ENCODE peak calls at places on chromosomes 2 and 18, in four cellular contexts. V is right atrium auricular region, E is fibroblast of mammary gland, A is cardiac fibroblast. C is an unnamed sample.
A peak's percentile ranks its signal among the peaks of the same experiment; 100 is the strongest.

GRCh38 chr2:30385327-30385726 is 61.7 kb upstream of the LCLAT1 start:
- DNase-seq in V (no peak), E (peak; percentile 48), A (peak; percentile 49), C (no peak)

GRCh38 chr2:78546843-78547242 is 478.7 kb upstream of the REG3G start:
- DNase-seq in V (no peak), E (no peak), A (no peak), C (no peak)

GRCh38 chr2:105827351-105828096 is 82.8 kb downstream of the NCK2 start:
- DNase-seq in V (no peak), E (no peak), A (no peak), C (no peak)

GRCh38 chr2:222882484-222882928 is 21.7 kb downstream of the ACSL3 start:
- DNase-seq in V (no peak), E (no peak), A (no peak), C (no peak)

GRCh38 chr18:36412778-36413177 is 115.3 kb downstream of the FHOD3 start:
- DNase-seq in V (no peak), E (peak; percentile 50), A (peak; percentile 56), C (no peak)

GRCh38 chr2:223442874-223443273 is 159.3 kb downstream of the SCG2 start:
- DNase-seq in V (no peak), E (no peak), A (no peak), C (peak; percentile 29)

GRCh38 chr2:232523682-232524597 is 2.0 kb upstream of the CHRND start:
- DNase-seq in V (no peak), E (peak; percentile 25), A (peak; percentile 37), C (no peak)

GRCh38 chr18:9474103-9474982 is 970 bp upstream of the RALBP1 start:
- DNase-seq in V (no peak), E (peak; percentile 77), A (no peak), C (no peak)

GRCh38 chr2:10911291-10912075 is at the start of gene KCNF1:
- DNase-seq in V (no peak), E (peak; percentile 56), A (peak; percentile 60), C (no peak)

GRCh38 chr18:73614812-73615211 is 532.8 kb downstream of the FBXO15 start:
- DNase-seq in V (no peak), E (peak; percentile 84), A (peak; percentile 75), C (peak; percentile 77)

GRCh38 chr18:741931-742512 is 29.6 kb upstream of the ENOSF1 start:
- DNase-seq in V (no peak), E (peak; percentile 64), A (peak; percentile 71), C (peak; percentile 4)

DNA sequence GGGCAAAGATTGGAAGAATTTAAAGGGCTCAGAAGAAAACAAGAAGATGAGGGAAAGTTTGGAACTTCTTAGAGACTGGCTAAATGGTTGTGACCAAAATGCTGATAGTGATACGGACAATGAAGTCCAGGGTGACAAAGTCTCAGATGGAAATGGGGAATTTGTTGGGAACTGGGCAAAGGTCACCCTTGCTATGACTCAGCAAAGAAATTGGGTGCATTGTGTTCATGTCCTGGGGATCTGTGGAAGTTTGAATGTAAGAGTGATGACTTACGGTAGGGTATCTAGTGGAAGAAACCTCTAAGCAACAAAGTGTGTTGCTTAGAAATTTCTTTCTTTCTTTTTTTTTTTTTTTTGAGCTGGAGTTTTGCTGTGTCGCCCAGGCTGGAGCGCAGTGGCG is 6.0 kb upstream of the IL1A start:
- DNase-seq in V (no peak), E (no peak), A (no peak), C (no peak)
- TF ChIP-seq CTCF in V (no peak), E (no peak), A (no peak), C (no peak)

GRCh38 chr2:227889336-227889735 is 17.9 kb downstream of the DAW1 start:
- DNase-seq in V (no peak), E (no peak), A (no peak), C (no peak)
- H3K4me3 ChIP-seq in V (no peak overlapping the region), E (no peak overlapping the region), A (no peak overlapping the region), C (no peak overlapping the region)

GRCh38 chr2:61176755-61177726 is 15.1 kb downstream of the C2orf74 start:
- DNase-seq in V (peak; percentile 88), E (peak; percentile 85), A (peak; percentile 92), C (no peak)
- TF ChIP-seq CTCF in V (peak; percentile 36), E (no peak), A (no peak), C (peak; percentile 19)

GRCh38 chr2:196169521-196169920 is 1.9 kb downstream of the STK17B start:
- DNase-seq in V (no peak), E (peak; percentile 58), A (peak; percentile 28), C (no peak)
- H3K4me3 ChIP-seq in V (peak overlapping the region; percentile 93), E (peak overlapping the region; percentile 91), A (peak overlapping the region; percentile 83), C (peak overlapping the region; percentile 83)

DNA sequence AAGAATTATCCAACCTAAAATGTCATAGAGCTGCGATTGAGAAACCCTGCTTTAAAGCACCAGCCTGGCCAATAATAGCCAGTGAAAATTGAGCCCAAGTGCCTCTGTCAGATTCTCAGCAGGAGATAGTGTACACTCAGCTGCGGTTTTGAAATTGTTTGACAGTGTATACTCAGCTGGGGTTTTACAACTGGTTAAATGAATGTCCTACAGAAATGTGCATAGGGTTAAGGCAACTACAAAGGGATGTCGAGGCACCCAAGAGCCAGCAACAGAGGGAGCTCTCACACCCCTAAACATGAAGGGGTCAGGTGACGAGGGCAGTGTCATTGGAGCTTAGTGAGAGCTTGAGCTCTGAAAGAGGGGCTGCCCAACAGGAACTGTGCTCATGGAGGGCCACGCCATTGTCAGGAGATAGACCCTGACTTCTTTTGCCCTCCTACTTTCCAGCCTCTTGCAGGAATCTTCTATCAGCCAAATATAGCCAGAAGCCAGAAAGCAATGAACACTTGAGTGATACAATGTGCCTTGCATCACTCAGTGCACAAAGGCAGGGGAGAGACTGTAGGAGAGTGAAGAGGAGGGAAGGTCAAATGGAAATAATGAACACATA is 15.1 kb downstream of the ACTG2 start:
- DNase-seq in V (no peak), E (peak; percentile 45), A (peak; percentile 34), C (no peak)
- TF ChIP-seq CTCF in V (peak; percentile 36), E (peak; percentile 19), A (no peak), C (no peak)

GRCh38 chr18:55585050-55585449 is 2.9 kb downstream of the TCF4 start:
- DNase-seq in V (no peak), E (peak; percentile 6), A (no peak), C (no peak)

GRCh38 chr18:55585586-55586521 is 2.1 kb downstream of the TCF4 start:
- DNase-seq in V (no peak), E (peak; percentile 42), A (peak; percentile 50), C (no peak)

GRCh38 chr18:55587341-55588000 is 521 bp downstream of the TCF4 start:
- DNase-seq in V (no peak), E (peak; percentile 51), A (peak; percentile 57), C (no peak)

GRCh38 chr18:55588001-55588875 is at the start of gene TCF4:
- DNase-seq in V (no peak), E (peak; percentile 50), A (peak; percentile 66), C (no peak)

DNA sequence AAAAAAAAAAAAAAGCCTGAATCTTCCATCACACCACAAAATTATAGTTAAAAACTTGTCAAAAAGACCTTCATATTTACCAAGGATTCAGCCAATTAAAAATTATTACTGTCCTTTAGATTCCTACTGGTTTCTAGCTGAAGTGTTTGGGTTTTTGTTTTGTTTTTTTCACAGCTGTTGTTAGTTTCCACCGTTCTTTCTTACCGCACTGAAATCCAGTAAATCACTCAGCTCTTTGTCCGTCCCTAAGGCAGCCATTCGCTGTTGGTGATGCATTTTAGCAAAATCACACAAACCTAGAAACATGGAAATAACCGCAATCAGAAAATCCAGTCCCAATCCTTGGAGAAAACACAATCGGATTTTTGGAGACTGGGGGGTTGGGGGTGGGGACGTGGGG is 1.2 kb downstream of the TCF4 start:
- DNase-seq in V (no peak), E (peak; percentile 64), A (peak; percentile 62), C (no peak)
- H3K4me3 ChIP-seq in V (peak overlapping the region; percentile 77), E (peak overlapping the region; percentile 70), A (peak overlapping the region; percentile 68), C (peak overlapping the region; percentile 51)

C was measured in AG04449.